ENCODE peak calls at places on chromosomes 6 and 20, in nine cellular contexts. H is psoas muscle, R is hepatocyte, G is Peyer's patch, B is brain microvascular endothelial cell, Z is endothelial cell of umbilical vein, Y is heart left ventricle, T is body of pancreas, A is cardiac muscle cell. U is an unnamed sample.

GRCh38 chr20:53606364-53606985 is 12.8 kb upstream of the ZNF217 start:
- DNase-seq in R (no peak), Z (peak; percentile 91), G (peak; percentile 37), B (peak; percentile 48), Y (no peak), H (no peak), T (no peak), A (no peak), U (peak; percentile 84)

GRCh38 chr20:32742322-32743236 is 688 bp downstream of the COMMD7 start:
- DNase-seq in G (peak; percentile 49), R (peak; percentile 42), Y (no peak), H (no peak), A (no peak), T (no peak), Z (no peak), B (no peak), U (no peak)

GRCh38 chr20:57393321-57394086 is 2.3 kb downstream of the RBM38 start:
- DNase-seq in A (no peak), G (no peak), T (no peak), Z (no peak), Y (peak; percentile 15), B (no peak), R (no peak), H (peak; percentile 43), U (no peak)

GRCh38 chr6:53793318-53793975 is 1.4 kb upstream of the LRRC1 start:
- DNase-seq in A (peak; percentile 85), H (no peak), B (peak; percentile 60), G (peak; percentile 80), Y (peak; percentile 40), T (peak; percentile 79), Z (peak; percentile 64), R (peak; percentile 90), U (peak; percentile 65)

GRCh38 chr20:32830437-32830836 is 10.7 kb downstream of the MAPRE1 start:
- DNase-seq in G (no peak), R (peak; percentile 71), B (peak; percentile 36), Y (no peak), T (peak; percentile 74), Z (no peak), A (no peak), H (no peak), U (peak; percentile 44)

GRCh38 chr6:73308712-73309533 is 45.2 kb downstream of the DPPA5 start:
- DNase-seq in G (no peak), Y (no peak), B (peak; percentile 4), Z (peak; percentile 4), T (peak; percentile 12), H (no peak), A (peak; percentile 20), R (peak; percentile 28), U (peak; percentile 25)

GRCh38 chr6:20038805-20039204 is 173.5 kb downstream of the MBOAT1 start:
- DNase-seq in H (no peak), B (peak; percentile 7), Y (no peak), Z (no peak), G (no peak), R (no peak), T (peak; percentile 19), A (no peak), U (no peak)

GRCh38 chr6:34934516-34934915 is 45.5 kb downstream of the ANKS1A start:
- DNase-seq in T (peak; percentile 92), H (peak; percentile 77), G (no peak), B (no peak), R (peak; percentile 66), Z (peak; percentile 96), A (peak; percentile 76), Y (peak; percentile 85), U (peak; percentile 49)

GRCh38 chr6:17935188-17936149 is 52.0 kb downstream of the KIF13A start:
- DNase-seq in T (no peak), R (no peak), Y (no peak), H (no peak), B (no peak), Z (no peak), G (no peak), A (no peak), U (no peak)

GRCh38 chr6:63509652-63510352 is 62.5 kb upstream of the LOC128125822 start:
- DNase-seq in A (no peak), H (peak; percentile 66), R (peak; percentile 81), G (peak; percentile 64), Z (no peak), T (peak; percentile 90), Y (peak; percentile 68), B (no peak), U (no peak)

GRCh38 chr20:32628960-32629530 is 43.9 kb upstream of the NOL4L start:
- DNase-seq in B (no peak), G (no peak), Z (no peak), Y (no peak), R (peak; percentile 82), T (no peak), A (no peak), H (no peak), U (no peak)

GRCh38 chr6:27250955-27251671 is 3.6 kb downstream of the PRSS16 start:
- DNase-seq in H (no peak), R (peak; percentile 95), T (peak; percentile 97), Y (no peak), B (peak; percentile 52), G (peak; percentile 96), A (peak; percentile 94), Z (no peak), U (no peak)

GRCh38 chr6:117265425-117266266 is at the start of gene VGLL2:
- DNase-seq in Z (peak; percentile 12), G (no peak), H (peak; percentile 94), T (peak; percentile 35), R (peak; percentile 74), A (peak; percentile 85), Y (no peak), B (no peak), U (peak; percentile 29)

GRCh38 chr6:53179961-53180651 is 31.5 kb upstream of the GCM1 start:
- DNase-seq in Z (peak; percentile 89), Y (peak; percentile 51), A (peak; percentile 17), T (peak; percentile 76), G (peak; percentile 85), B (peak; percentile 84), H (no peak), R (peak; percentile 35), U (peak; percentile 87)

GRCh38 chr6:142026471-142026870 is 106.3 kb upstream of the GJE1 start:
- DNase-seq in R (no peak), H (no peak), Y (no peak), B (no peak), G (no peak), Z (no peak), T (no peak), A (no peak), U (no peak)
- H3K4me3 ChIP-seq in R (no peak overlapping the region), H (no peak overlapping the region), Y (no peak overlapping the region), B (no peak overlapping the region), G (no peak overlapping the region), Z (no peak overlapping the region), T (no peak overlapping the region), A (no peak overlapping the region), U (no peak overlapping the region)

DNA sequence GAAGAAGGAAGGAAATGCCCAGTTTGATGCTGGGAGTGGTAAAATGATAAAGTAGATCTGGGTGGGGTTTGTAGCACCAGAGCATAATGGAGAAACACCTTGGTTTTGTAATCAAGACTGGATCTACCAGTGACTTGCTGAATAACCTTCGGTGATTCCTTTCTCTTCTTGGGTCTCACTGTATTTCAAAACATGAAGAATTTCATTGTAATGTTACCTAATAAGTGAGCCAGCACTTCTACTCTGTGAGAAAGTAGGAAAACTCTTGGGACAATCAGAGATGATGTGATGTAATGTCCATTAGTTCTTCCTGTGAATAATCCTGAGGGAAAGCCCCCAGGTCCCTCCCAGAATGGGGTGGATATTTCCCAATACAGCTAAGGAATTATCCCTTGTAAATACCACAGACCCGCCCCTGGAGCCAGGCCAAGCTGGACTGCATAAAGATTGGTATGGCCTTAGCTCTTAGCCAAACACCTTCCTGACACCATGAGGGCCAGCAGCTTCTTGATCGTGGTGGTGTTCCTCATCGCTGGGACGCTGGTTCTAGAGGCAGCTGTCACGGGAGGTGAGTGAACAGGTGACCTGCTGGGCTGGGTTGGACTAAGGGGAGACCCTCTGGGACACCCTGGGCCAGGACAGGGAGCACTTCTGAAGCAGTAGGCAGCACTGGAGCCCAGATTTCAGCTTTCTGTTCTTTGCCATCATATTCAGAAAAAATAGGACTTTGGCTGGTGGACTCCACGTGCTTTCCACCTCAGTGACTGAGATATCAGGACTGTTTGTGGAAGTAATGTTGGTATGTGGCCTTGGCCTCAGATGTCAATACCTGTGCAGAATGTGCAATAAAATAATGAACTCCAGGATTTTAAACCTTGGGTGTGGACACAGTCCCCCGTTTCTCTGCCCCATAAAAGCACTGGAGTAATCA is at the start of gene PI3:
- DNase-seq in T (peak; percentile 27), R (peak; percentile 72), B (no peak), H (no peak), Z (no peak), G (peak; percentile 84), A (no peak), Y (no peak), U (no peak)
- H3K4me3 ChIP-seq in T (no peak within 1 kb of the TSS), R (no peak within 1 kb of the TSS), B (no peak within 1 kb of the TSS), H (no peak within 1 kb of the TSS), Z (no peak within 1 kb of the TSS), G (no peak within 1 kb of the TSS), A (no peak within 1 kb of the TSS), Y (no peak within 1 kb of the TSS), U (no peak within 1 kb of the TSS)

DNA sequence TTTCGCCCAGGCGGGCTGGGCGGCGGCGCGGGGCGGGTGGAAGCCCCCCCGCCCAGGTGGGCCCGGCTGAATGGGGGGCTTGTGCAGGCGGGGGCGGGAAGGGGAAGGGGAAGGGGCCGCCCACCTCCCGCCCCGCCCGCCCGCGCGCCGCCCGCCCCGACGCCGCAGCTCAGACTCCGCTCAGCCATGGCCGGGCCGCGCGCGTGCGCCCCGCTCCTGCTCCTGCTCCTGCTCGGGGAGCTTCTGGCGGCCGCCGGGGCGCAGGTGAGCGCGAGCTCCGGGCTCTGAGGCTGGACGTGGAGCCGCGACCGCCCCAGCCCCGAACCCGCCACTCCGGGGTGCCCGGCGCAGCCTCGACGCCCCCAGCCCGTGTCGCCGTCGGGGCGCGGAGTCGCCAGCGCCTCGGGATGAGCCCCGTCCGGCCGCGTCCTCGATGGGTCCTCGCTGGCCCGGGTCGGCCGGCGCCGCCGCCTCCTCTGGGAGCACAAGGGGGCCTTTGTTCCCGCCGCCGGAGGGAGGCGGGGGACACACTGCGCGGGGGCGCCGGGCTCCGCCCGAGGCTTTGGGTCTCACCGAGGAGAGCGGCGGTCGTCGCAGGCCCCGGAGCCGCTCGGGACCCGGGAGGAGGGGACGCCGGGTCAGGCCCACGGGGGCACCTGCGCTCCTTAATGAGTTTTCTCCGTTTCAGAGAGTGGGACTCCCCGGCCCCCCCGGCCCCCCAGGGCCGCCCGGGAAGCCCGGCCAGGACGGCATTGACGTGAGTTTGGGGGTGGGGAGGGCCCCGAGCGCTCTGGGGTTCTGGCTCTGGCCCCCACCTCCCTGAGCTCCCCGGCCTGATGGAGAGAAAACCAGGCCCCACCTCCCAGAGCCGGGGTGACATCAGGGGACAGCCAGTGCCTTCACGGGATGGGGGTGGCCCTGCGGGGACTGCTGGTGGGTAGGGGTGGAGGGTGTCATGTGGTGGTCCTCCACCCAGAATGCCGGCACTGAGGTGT is at the start of gene COL9A3:
- DNase-seq in B (no peak), R (peak; percentile 66), H (no peak), A (peak; percentile 42), Y (no peak), Z (no peak), G (no peak), T (no peak), U (no peak)
- H3K4me3 ChIP-seq in B (no peak within 1 kb of the TSS), R (no peak within 1 kb of the TSS), H (peak within 1 kb of the TSS; percentile 40), A (peak within 1 kb of the TSS; percentile 24), Y (peak within 1 kb of the TSS; percentile 49), Z (no peak within 1 kb of the TSS), G (no peak within 1 kb of the TSS), T (no peak within 1 kb of the TSS), U (no peak within 1 kb of the TSS)

DNA sequence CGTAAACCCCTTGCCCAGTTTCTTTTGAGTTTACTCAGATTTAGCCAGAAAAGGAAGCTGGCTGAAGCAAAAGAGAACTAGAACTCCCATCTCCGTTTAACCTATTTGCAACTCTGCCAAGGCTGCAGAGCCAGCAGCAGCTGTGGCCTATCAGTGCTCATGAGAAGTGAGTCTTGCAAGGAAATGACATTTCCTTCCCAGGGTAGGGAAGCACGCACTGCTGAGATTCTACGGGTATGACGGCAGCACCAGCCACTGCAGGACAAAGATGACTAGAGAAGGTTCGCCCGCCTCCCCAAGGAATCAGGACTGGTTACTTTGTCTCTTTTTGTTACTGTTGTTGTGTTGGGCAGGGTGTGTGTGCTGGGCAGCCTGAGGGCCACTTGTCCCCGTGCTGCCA is 47.6 kb downstream of the PPP1R3G start:
- DNase-seq in Z (peak; percentile 90), H (peak; percentile 72), B (peak; percentile 95), G (peak; percentile 74), T (peak; percentile 62), R (peak; percentile 23), A (no peak), Y (peak; percentile 81), U (peak; percentile 82)
- H3K4me3 ChIP-seq in Z (no peak overlapping the region), H (peak overlapping the region; percentile 36), B (no peak overlapping the region), G (no peak overlapping the region), T (no peak overlapping the region), R (no peak overlapping the region), A (no peak overlapping the region), Y (peak overlapping the region; percentile 42), U (no peak overlapping the region)

U was measured in astrocyte of the spinal cord.